ENCODE peak calls at places on chromosome 19, in four cellular contexts. One of them, this sample, is unnamed.

GRCh38 chr19:56917998-56918397 is 77.5 kb upstream of the PEG3 start:
- DNase-seq in lower lobe of right lung: no peak
- DNase-seq in AG04449: no peak
- DNase-seq in Calu3: no peak
- DNase-seq in this sample: no peak

GRCh38 chr19:38852231-38853044 is 2.7 kb upstream of the HNRNPL start:
- DNase-seq in lower lobe of right lung: peak
- DNase-seq in Calu3: peak
- DNase-seq in AG04449: no peak
- DNase-seq in this sample: no peak

GRCh38 chr19:15634105-15634504 is 6.6 kb upstream of the CYP4F3 start:
- DNase-seq in lower lobe of right lung: no peak
- DNase-seq in Calu3: no peak
- DNase-seq in AG04449: no peak
- DNase-seq in this sample: no peak

GRCh38 chr19:8595651-8596050 is 14.9 kb downstream of the ADAMTS10 start:
- DNase-seq in Calu3: no peak
- DNase-seq in lower lobe of right lung: no peak
- DNase-seq in AG04449: no peak
- DNase-seq in this sample: no peak

GRCh38 chr19:13132471-13133166 is 14.6 kb downstream of the NACC1 start:
- DNase-seq in AG04449: no peak
- DNase-seq in lower lobe of right lung: no peak
- DNase-seq in Calu3: no peak
- DNase-seq in this sample: no peak

GRCh38 chr19:14354445-14354844 is 26.8 kb upstream of the ADGRE5 start:
- DNase-seq in AG04449: no peak
- DNase-seq in Calu3: no peak
- DNase-seq in lower lobe of right lung: no peak
- DNase-seq in this sample: no peak

GRCh38 chr19:11887618-11888531 is at the start of gene ZNF69:
- DNase-seq in AG04449: no peak
- DNase-seq in Calu3: peak
- DNase-seq in lower lobe of right lung: peak
- DNase-seq in this sample: peak

GRCh38 chr19:28208745-28209144 is 1004.2 kb downstream of the UQCRFS1 start:
- DNase-seq in AG04449: no peak
- DNase-seq in Calu3: no peak
- DNase-seq in lower lobe of right lung: no peak
- DNase-seq in this sample: no peak

GRCh38 chr19:34481861-34482379 is 362 bp downstream of the WTIP start:
- DNase-seq in lower lobe of right lung: no peak
- DNase-seq in AG04449: no peak
- DNase-seq in Calu3: peak
- DNase-seq in this sample: peak

GRCh38 chr19:24000656-24001055 is 86.0 kb downstream of the ZNF726 start:
- DNase-seq in lower lobe of right lung: no peak
- DNase-seq in Calu3: no peak
- DNase-seq in AG04449: no peak
- DNase-seq in this sample: no peak

GRCh38 chr19:58350001-58350801 is 3.1 kb downstream of the A1BG start:
- DNase-seq in lower lobe of right lung: peak
- DNase-seq in Calu3: peak
- DNase-seq in AG04449: no peak
- DNase-seq in this sample: no peak

GRCh38 chr19:45716314-45717130 is 14.2 kb downstream of the FBXO46 start:
- DNase-seq in AG04449: no peak
- DNase-seq in Calu3: peak
- DNase-seq in lower lobe of right lung: no peak
- DNase-seq in this sample: no peak

GRCh38 chr19:14318873-14319272 is 62.4 kb upstream of the ADGRE5 start:
- DNase-seq in AG04449: no peak
- DNase-seq in lower lobe of right lung: peak
- DNase-seq in Calu3: peak
- DNase-seq in this sample: no peak

GRCh38 chr19:38367041-38367440 is 7.3 kb upstream of the PSMD8 start:
- DNase-seq in Calu3: no peak
- DNase-seq in lower lobe of right lung: no peak
- DNase-seq in AG04449: no peak
- DNase-seq in this sample: no peak

GRCh38 chr19:29535432-29535831 is 9.6 kb downstream of the VSTM2B start:
- DNase-seq in Calu3: no peak
- DNase-seq in lower lobe of right lung: no peak
- DNase-seq in AG04449: no peak
- DNase-seq in this sample: no peak

GRCh38 chr19:44455100-44455499 is 6.8 kb upstream of the ZNF229 start:
- DNase-seq in AG04449: no peak
- DNase-seq in lower lobe of right lung: no peak
- DNase-seq in Calu3: no peak
- DNase-seq in this sample: no peak
- TF ChIP-seq CTCF in AG04449: no peak
- TF ChIP-seq CTCF in lower lobe of right lung: no peak
- TF ChIP-seq CTCF in Calu3: no peak
- TF ChIP-seq CTCF in this sample: no peak

DNA sequence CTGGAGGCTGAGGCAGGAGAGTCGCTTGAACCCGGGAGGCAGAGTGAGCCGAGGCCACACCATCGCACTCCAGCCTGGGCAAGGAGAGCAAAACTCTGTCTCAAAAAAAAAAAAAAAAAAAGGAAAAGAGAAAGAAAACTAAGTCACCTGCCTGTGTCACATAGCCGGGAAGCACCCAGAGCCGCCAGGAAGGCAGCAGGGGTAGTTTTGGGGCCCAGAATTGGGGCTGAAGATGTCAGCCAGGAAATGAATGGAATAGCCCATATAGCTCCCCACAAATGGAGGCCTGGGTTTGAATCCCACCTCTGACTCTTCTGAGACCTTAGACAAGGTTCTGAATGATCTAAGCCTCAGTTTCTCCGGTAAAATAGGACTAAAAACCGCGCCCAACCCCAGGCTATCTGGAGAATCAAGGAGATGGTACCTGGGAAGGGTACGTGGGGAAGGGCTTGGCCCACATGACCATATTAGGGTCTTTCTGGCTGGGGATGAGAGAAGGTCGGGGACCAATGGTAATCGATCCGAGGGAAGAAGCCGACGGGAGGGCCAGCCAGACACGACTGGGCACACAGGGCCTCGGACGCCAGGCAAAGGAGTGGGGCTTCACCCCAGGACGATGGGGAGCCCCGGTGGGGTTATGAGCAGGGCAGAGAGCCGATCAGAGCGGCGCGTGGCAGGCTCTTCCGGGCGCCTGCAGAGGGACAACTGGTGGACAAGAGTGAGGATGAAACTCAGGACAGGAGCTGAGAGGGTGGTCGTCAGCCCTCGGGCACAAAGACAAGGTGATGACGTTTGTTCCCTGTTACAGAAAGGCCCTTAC is 14.4 kb downstream of the CCDC124 start:
- DNase-seq in lower lobe of right lung: no peak
- DNase-seq in AG04449: no peak
- DNase-seq in Calu3: no peak
- DNase-seq in this sample: no peak
- TF ChIP-seq CTCF in lower lobe of right lung: no peak
- TF ChIP-seq CTCF in AG04449: no peak
- TF ChIP-seq CTCF in Calu3: no peak
- TF ChIP-seq CTCF in this sample: no peak

DNA sequence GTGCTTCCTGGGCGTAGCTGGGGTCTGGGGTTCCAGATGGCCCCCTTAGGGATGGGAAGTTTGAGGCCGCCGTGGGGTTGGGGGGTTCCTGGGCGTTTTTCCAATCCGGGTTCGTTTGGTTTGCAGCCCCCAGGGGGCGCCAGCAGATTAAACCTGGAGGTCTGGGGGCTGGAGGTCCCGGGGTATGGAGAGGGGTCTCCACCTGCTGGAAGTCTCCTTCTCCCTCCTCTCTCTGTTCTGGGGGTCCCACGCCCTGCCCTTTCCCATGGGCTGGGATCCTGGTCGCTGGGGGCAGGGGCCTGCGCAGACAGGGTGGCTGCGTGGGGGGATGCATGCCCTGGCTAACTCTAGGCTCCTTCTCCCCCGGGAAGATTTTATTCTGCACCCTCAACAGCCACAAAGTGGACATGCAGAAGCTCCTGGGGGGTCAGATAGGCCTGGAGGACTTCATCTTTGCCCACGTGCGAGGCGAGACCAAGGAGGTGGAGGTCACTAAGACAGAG is 897 bp downstream of the GIPC3 start:
- DNase-seq in Calu3: no peak
- DNase-seq in AG04449: no peak
- DNase-seq in lower lobe of right lung: no peak
- DNase-seq in this sample: no peak
- TF ChIP-seq CTCF in Calu3: no peak
- TF ChIP-seq CTCF in AG04449: peak
- TF ChIP-seq CTCF in lower lobe of right lung: peak
- TF ChIP-seq CTCF in this sample: peak

DNA sequence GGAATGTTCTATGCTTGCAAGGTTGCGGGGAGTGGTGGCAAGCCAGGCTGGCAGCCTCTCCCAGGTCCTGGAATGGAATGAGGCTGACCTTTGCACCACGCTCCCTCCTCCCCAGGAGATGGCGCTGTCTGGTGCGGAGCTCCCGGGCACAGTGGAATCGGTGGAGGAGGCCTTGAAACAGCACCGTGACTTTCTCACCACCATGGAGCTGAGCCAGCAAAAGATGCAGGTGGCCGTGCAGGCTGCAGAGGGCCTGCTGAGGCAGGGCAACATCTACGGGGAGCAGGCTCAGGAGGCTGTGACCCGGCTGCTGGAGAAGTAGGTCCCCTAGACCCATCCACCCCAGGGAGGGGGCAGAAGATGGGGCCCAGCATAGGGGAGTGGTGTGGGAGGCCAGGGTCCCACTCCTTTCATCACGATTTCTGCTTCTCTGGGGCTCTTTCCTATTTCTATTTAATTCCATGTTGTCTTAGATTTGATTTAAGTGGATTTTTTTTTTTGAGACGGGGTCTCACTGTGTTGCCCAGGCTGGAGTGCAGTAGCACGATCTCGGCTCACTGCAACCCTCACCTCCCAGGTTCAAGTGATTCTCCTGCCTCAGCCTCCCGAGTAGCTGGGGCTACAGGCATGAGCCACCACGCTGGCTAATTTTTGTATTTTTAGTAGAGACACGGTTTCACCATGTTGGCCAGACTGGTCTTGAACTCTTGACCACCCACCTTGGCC is 53.2 kb upstream of the SHKBP1 start:
- DNase-seq in lower lobe of right lung: peak
- DNase-seq in Calu3: peak
- DNase-seq in AG04449: no peak
- DNase-seq in this sample: no peak
- TF ChIP-seq CTCF in lower lobe of right lung: peak
- TF ChIP-seq CTCF in Calu3: peak
- TF ChIP-seq CTCF in AG04449: peak
- TF ChIP-seq CTCF in this sample: peak